ENCODE peak calls at places on chromosomes 12 and 14, in five cellular contexts. T, K, U, A and E are unnamed samples.

GRCh38 chr12:45518516-45519235 is 210.8 kb upstream of the ARID2 start:
- DNase-seq in K (no peak), T (no peak), A (no peak), U (no peak), E (no peak)

GRCh38 chr14:75306917-75307699 is 28.5 kb downstream of the FOS start:
- DNase-seq in A (peak; percentile 42), T (peak; percentile 34), K (no peak), U (peak; percentile 66), E (peak; percentile 38)

GRCh38 chr12:59698599-59698998 is 102.8 kb downstream of the SLC16A7 start:
- DNase-seq in K (no peak), T (no peak), U (no peak), A (no peak), E (no peak)

GRCh38 chr14:35973770-35974169 is 147.6 kb downstream of the BRMS1L start:
- DNase-seq in U (no peak), A (no peak), T (no peak), K (no peak), E (no peak)

GRCh38 chr14:59123526-59123925 is 64.9 kb upstream of the DAAM1 start:
- DNase-seq in U (no peak), A (no peak), T (no peak), K (no peak), E (no peak)

GRCh38 chr12:70178038-70178437 is 65.2 kb upstream of the CNOT2 start:
- DNase-seq in T (no peak), K (peak; percentile 7), U (no peak), A (no peak), E (no peak)

GRCh38 chr14:76773188-76773885 is 12.1 kb downstream of the VASH1 start:
- DNase-seq in K (peak; percentile 89), A (no peak), U (peak; percentile 53), T (no peak), E (peak; percentile 32)

GRCh38 chr12:87784350-87784749 is 244.9 kb downstream of the C12orf50 start:
- DNase-seq in T (no peak), K (no peak), A (no peak), U (no peak), E (no peak)

GRCh38 chr12:12405882-12406281 is 49.0 kb downstream of the BORCS5 start:
- DNase-seq in A (no peak), K (no peak), U (peak; percentile 76), T (no peak), E (no peak)

GRCh38 chr12:63826002-63826585 is 18.4 kb upstream of the SRGAP1 start:
- DNase-seq in T (no peak), K (peak; percentile 66), A (no peak), U (peak; percentile 81), E (peak; percentile 25)

GRCh38 chr14:90756755-90757345 is 59.4 kb downstream of the TTC7B start:
- DNase-seq in U (peak; percentile 5), T (no peak), K (no peak), A (no peak), E (peak; percentile 26)

GRCh38 chr14:78997811-78998210 is 827.6 kb downstream of the NRXN3 start:
- DNase-seq in A (no peak), K (peak; percentile 37), T (no peak), U (no peak), E (no peak)

GRCh38 chr14:77707355-77707723 is 484 bp downstream of the ALKBH1 start:
- DNase-seq in U (peak; percentile 41), A (no peak), K (peak; percentile 49), T (peak; percentile 10), E (peak; percentile 73)

GRCh38 chr12:44930972-44931600 is 55.0 kb upstream of the NELL2 start:
- DNase-seq in U (peak; percentile 53), A (no peak), K (peak; percentile 74), T (no peak), E (peak; percentile 25)

GRCh38 chr12:87332987-87333761 is 696.0 kb downstream of the C12orf50 start:
- DNase-seq in A (no peak), T (no peak), U (no peak), K (peak; percentile 59), E (no peak)

GRCh38 chr12:28558232-28558631 is 368.0 kb downstream of the CCDC91 start:
- DNase-seq in K (no peak), U (no peak), A (no peak), T (no peak), E (no peak)

GRCh38 chr12:132401982-132402381 is 72.6 kb upstream of the GALNT9 start:
- DNase-seq in A (peak; percentile 16), T (no peak), U (no peak), K (no peak), E (no peak)

GRCh38 chr14:71764701-71765347 is 167.4 kb upstream of the RGS6 start:
- DNase-seq in K (no peak), A (no peak), T (no peak), U (no peak), E (no peak)

GRCh38 chr14:92692822-92693226 is 55.6 kb downstream of the LGMN start:
- DNase-seq in T (no peak), K (peak; percentile 67), A (no peak), U (peak; percentile 27), E (no peak)

GRCh38 chr14:99120147-99121026 is 151.6 kb downstream of the BCL11B start:
- DNase-seq in U (no peak), A (no peak), K (no peak), T (no peak), E (no peak)

GRCh38 chr14:91870001-91870400 is 2.7 kb upstream of the TC2N start:
- DNase-seq in T (no peak), U (peak; percentile 15), K (no peak), A (no peak), E (no peak)

GRCh38 chr12:125061229-125061628 is 4.0 kb upstream of the AACS start:
- DNase-seq in K (no peak), A (no peak), T (no peak), U (no peak), E (no peak)

GRCh38 chr12:125064492-125064891 is 743 bp upstream of the AACS start:
- DNase-seq in T (no peak), A (no peak), K (no peak), U (no peak), E (no peak)

GRCh38 chr12:125068391-125068790 is 3.2 kb downstream of the AACS start:
- DNase-seq in K (no peak), A (no peak), T (no peak), U (no peak), E (no peak)

GRCh38 chr12:125065753-125066570 is 727 bp downstream of the AACS start:
- DNase-seq in K (no peak), U (no peak), A (no peak), T (no peak), E (peak; percentile 23)

GRCh38 chr12:125065021-125065752 is at the start of gene AACS:
- DNase-seq in T (peak; percentile 95), U (peak; percentile 80), K (peak; percentile 75), A (peak; percentile 80), E (peak; percentile 91)
- TF ChIP-seq POLR2A in T (peak; percentile 67), U (peak; percentile 72), K (peak; percentile 64), A (peak; percentile 41), E (peak; percentile 54)

GRCh38 chr12:92519284-92519683 is 183.5 kb upstream of the PLEKHG7 start:
- DNase-seq in T (no peak), A (no peak), K (no peak), U (no peak), E (no peak)
- TF ChIP-seq POLR2A in T (no peak), A (no peak), K (no peak), U (no peak), E (no peak)

GRCh38 chr12:89707992-89708792 is 446 bp downstream of the ATP2B1 start:
- DNase-seq in T (peak; percentile 18), K (peak; percentile 16), U (peak; percentile 22), A (peak; percentile 82), E (peak; percentile 79)
- TF ChIP-seq POLR2A in T (no peak), K (no peak), U (peak; percentile 87), A (no peak), E (no peak)

GRCh38 chr12:110613771-110614684 is at the start of gene TCTN1:
- DNase-seq in A (peak; percentile 97), K (peak; percentile 96), U (peak; percentile 95), T (peak; percentile 97), E (peak; percentile 96)
- TF ChIP-seq POLR2A in A (peak; percentile 26), K (peak; percentile 72), U (peak; percentile 86), T (peak; percentile 86), E (peak; percentile 63)

GRCh38 chr14:95519699-95520098 is 3.2 kb upstream of the SYNE3 start:
- DNase-seq in U (no peak), A (peak; percentile 95), K (peak; percentile 81), T (no peak), E (peak; percentile 35)
- TF ChIP-seq POLR2A in U (no peak), A (no peak), K (no peak), T (peak; percentile 41), E (no peak)

GRCh38 chr12:26158078-26158764 is 33.4 kb upstream of the BHLHE41 start:
- DNase-seq in U (peak; percentile 19), K (no peak), A (no peak), T (no peak), E (no peak)

GRCh38 chr12:26152507-26153102 is 27.8 kb upstream of the BHLHE41 start:
- DNase-seq in U (no peak), T (no peak), K (no peak), A (no peak), E (no peak)

GRCh38 chr12:26156996-26157395 is 32.2 kb upstream of the BHLHE41 start:
- DNase-seq in U (no peak), A (no peak), T (no peak), K (no peak), E (no peak)

GRCh38 chr12:26153421-26154154 is 28.8 kb upstream of the BHLHE41 start:
- DNase-seq in A (no peak), T (no peak), K (peak; percentile 88), U (peak; percentile 79), E (no peak)

DNA sequence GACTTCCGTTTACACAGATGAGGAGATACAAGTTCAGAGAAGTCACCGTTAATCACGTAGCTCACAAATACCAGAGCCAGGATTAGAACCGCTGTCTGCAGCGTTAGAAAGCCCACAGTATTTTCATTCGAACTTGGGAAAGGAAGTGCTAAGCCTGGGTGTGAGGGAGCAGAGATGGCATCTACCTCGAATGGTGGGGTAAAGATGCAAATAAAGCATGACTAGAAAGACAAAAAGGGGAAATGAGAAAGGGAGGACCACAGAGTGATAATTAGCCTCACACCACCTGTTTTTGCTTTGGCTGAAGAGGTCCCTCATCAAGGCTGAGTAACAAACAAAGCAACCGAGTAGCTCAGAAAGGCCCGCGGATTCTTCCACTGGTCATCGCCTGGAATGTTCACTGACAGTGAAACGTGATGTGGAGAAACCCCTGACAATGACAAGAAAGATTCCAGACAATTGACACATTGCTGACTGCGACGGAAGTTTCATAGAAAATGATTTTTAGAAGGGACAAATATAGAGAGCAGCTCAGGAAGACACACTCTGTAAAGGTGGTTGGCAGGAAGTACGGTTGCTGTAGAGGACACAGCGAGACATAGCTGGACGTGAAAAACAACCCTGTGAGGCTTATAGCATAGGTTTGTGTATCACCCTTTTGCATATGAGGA is 31.5 kb upstream of the BHLHE41 start:
- DNase-seq in K (no peak), T (peak; percentile 19), U (no peak), A (no peak), E (no peak)
- TF ChIP-seq POLR2A in K (no peak), T (peak; percentile 59), U (no peak), A (no peak), E (no peak)

GRCh38 chr12:68745904-68746571 is at the start of gene SLC35E3:
- DNase-seq in T (peak; percentile 94), U (peak; percentile 93), K (peak; percentile 85), A (peak; percentile 96), E (peak; percentile 96)
- TF ChIP-seq POLR2A in T (peak; percentile 79), U (peak; percentile 85), K (peak; percentile 79), A (no peak), E (peak; percentile 84)